ENCODE peak calls at places on chromosomes 16 and 17, in four cellular contexts. L is breast epithelium, Q is cardiac muscle cell, J is cardiac fibroblast. U is an unnamed sample.

GRCh38 chr17:78376161-78376560 is 2.3 kb upstream of the PGS1 start:
- DNase-seq in L (no peak), Q (no peak), J (no peak), U (no peak)

GRCh38 chr17:2433696-2434095 is 32.8 kb upstream of the MNT start:
- DNase-seq in L (no peak), Q (no peak), J (no peak), U (no peak)

GRCh38 chr17:30570596-30571265 is 93.5 kb downstream of the GOSR1 start:
- DNase-seq in L (no peak), Q (no peak), J (no peak), U (no peak)

GRCh38 chr16:50394215-50394802 is 25.5 kb upstream of the BRD7 start:
- DNase-seq in L (no peak), Q (no peak), J (no peak), U (no peak)

GRCh38 chr16:89534147-89534788 is 26.1 kb downstream of the SPG7 start:
- DNase-seq in L (no peak), Q (peak), J (peak), U (no peak)

GRCh38 chr17:13395346-13395745 is 206.4 kb downstream of the HS3ST3A1 start:
- DNase-seq in L (no peak), Q (peak), J (no peak), U (no peak)

GRCh38 chr16:81918927-81919326 is 92.3 kb downstream of the SDR42E1 start:
- DNase-seq in L (no peak), Q (no peak), J (no peak), U (no peak)

GRCh38 chr17:78184868-78185267 is 2.0 kb downstream of the TK1 start:
- DNase-seq in L (no peak), Q (no peak), J (no peak), U (no peak)

GRCh38 chr16:30965436-30965835 is 7.9 kb downstream of the SETD1A start:
- DNase-seq in L (no peak), Q (no peak), J (no peak), U (no peak)

GRCh38 chr16:51701025-51701424 is 550.0 kb upstream of the SALL1 start:
- DNase-seq in L (no peak), Q (no peak), J (no peak), U (no peak)

GRCh38 chr17:61837175-61838051 is 25.9 kb downstream of the BRIP1 start:
- DNase-seq in L (no peak), Q (peak), J (peak), U (no peak)

GRCh38 chr17:35460354-35460851 is 11.8 kb upstream of the SLFN13 start:
- DNase-seq in L (peak), Q (no peak), J (no peak), U (no peak)

GRCh38 chr17:1438593-1439083 is 17.4 kb downstream of the CRK start:
- DNase-seq in L (no peak), Q (peak), J (peak), U (no peak)

GRCh38 chr17:9125722-9126121 is 104.4 kb downstream of the NTN1 start:
- DNase-seq in L (no peak), Q (no peak), J (no peak), U (no peak)

GRCh38 chr17:19294443-19294842 is 57.3 kb downstream of the EPN2 start:
- DNase-seq in L (no peak), Q (no peak), J (no peak), U (no peak)

GRCh38 chr16:67942200-67942509 is 1.8 kb downstream of the LCAT start:
- DNase-seq in L (no peak), Q (peak), J (peak), U (no peak)

GRCh38 chr17:45144199-45145034 is 3.9 kb upstream of the HEXIM1 start:
- DNase-seq in L (no peak), Q (peak), J (no peak), U (no peak)
- H3K4me3 ChIP-seq in L (peak), Q (no peak), J (peak), U (peak)

GRCh38 chr17:40017422-40018080 is 2.3 kb downstream of the CSF3 start:
- DNase-seq in L (no peak), Q (peak), J (no peak), U (no peak)

GRCh38 chr17:40020146-40020545 is 4.9 kb downstream of the CSF3 start:
- DNase-seq in L (no peak), Q (no peak), J (no peak), U (no peak)

GRCh38 chr17:40019140-40019991 is 4.1 kb downstream of the CSF3 start:
- DNase-seq in L (no peak), Q (peak), J (peak), U (no peak)

GRCh38 chr17:40016692-40017000 is 1.4 kb downstream of the CSF3 start:
- DNase-seq in L (no peak), Q (no peak), J (no peak), U (no peak)

DNA sequence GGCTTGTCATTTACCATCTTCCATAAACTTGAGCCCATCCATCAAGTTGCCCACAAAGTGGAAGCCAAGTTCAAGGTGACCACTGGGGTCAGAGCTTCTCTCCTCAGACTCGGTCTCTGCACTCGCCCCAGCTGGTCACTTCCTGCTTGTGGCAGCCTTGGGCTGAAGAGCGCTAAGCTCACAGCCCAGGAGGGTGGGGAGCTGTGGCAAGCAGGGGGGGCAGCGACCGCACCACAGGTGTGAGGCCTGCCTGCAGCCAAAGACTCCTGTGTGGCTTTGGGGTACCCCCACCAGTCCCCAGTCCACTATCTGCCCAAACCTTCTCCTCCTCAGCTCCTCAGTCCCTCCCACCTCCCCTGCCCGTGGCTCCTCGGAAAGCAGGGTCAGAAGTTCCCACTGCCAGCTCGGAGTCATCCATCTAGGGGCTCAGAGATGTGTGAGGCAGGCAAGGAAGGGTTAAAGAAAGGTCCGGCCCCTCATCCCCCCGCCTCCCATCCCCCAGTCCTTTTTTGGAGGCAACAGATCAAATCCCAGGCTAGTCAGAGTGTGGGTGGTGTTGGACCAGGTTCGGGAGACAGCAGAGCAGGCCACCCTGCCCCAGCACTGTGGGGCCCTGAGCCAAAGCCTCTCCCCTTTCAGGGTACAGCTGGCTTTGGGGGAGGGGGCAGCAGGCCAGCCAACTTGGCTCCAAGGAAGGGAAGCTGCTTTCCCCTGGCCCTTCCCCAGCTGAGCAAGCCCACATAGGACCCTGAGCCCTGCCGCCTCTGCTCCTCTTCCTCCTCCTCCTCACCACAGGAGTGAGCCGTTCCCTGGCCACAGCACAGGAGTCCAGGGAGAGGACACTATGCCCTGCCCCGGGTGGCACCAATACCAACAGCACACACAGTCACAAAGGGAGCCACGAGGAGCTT is 3.2 kb downstream of the CSF3 start:
- DNase-seq in L (no peak), Q (peak), J (peak), U (no peak)
- H3K4me3 ChIP-seq in L (peak), Q (no peak), J (no peak), U (no peak)

DNA sequence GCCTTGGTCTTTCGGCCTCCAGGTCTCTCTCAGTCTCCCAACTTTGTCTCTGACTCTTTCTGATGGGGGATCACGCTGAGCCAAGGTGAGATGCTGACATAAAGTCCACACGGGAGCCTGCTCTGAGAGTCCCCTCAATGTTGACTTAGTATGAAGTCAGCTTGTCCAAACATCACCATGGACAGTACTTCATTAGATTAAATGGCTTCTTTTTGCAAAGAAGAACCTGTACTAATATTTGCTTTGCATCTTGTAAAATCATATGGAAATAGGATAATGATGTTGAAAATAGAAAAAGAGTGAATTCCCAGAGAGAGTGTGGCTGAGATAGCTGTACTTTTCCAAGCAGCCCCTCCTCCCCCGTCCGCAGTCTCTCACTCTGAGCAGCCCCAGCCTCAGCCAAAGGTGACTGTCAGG is 56.7 kb upstream of the SIAH1 start:
- DNase-seq in L (no peak), Q (no peak), J (no peak), U (no peak)
- H3K4me3 ChIP-seq in L (no peak), Q (no peak), J (no peak), U (no peak)

GRCh38 chr17:76481091-76481655 is 13.8 kb downstream of the AANAT start:
- DNase-seq in L (no peak), Q (no peak), J (no peak), U (no peak)

GRCh38 chr17:76478097-76478496 is 10.7 kb downstream of the AANAT start:
- DNase-seq in L (no peak), Q (no peak), J (no peak), U (no peak)

GRCh38 chr17:76480676-76481075 is 13.3 kb downstream of the AANAT start:
- DNase-seq in L (no peak), Q (peak), J (no peak), U (no peak)

GRCh38 chr17:76478730-76479514 is 11.5 kb downstream of the AANAT start:
- DNase-seq in L (no peak), Q (no peak), J (no peak), U (no peak)

DNA sequence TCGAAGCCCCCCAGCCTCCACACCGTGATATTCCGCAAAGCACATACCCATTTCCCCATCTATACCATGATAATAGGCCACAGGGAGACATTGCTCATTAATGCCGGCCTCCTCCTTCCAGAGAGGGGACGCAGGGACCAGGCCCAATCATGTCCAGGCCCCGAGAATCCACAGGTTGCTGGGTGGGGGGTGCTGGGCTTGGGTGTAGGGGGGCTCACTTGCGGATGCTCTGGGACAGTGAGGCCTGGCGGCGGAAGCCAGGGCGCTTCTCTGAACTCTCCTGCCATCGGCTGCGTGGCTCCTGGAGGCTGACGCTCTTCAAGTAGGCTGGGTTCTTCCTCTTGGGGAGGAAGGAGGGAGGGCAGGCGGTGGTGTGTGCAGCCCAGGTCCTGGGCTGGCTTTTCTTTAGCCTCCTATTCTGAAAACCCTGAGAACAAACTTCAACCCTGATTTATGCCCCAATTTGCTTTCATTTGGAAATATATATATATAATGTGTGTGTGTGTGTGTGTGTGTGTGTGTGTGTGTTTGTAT is 12.2 kb downstream of the AANAT start:
- DNase-seq in L (no peak), Q (no peak), J (no peak), U (no peak)
- H3K4me3 ChIP-seq in L (no peak), Q (no peak), J (no peak), U (no peak)

GRCh38 chr16:11360581-11360980 is 15.3 kb downstream of the RMI2 start:
- DNase-seq in L (no peak), Q (no peak), J (no peak), U (no peak)
- H3K4me3 ChIP-seq in L (no peak), Q (no peak), J (no peak), U (no peak)

DNA sequence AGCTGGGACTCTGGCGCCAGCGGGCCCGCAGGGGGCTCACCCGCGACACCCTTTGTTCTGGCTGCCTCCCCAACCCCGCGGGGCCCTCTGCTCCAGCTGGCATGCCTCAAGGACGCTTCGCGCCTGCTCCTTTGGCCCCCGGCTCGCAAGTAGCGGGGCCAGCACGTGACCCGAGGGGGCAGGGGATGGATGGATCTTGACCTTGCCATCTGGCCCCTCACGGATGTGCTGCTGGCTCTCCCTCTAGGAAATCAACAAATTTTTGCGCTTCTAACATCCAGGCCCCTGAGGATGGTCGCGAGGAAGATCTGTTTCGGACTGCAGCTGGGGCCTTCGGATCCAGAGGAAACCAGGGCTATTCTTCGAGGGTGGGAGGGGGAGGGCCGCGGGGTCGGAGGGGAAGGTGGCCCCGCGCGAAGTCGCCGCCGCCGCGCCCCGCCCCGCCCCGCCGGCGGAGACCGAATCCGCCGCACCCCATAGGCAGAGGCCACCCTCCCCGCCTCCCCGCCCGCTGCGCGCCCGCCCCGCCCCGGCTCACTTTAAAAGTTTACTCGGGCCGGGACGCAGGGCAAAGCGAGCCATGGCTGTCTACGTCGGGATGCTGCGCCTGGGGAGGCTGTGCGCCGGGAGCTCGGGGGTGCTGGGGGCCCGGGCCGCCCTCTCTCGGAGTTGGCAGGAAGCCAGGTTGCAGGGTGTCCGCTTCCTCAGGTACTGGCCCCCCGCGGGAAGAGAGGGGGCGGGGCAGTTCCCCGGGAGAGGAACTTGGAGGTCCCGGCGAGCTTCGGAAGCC is at the start of gene ACSF2:
- DNase-seq in L (peak), Q (peak), J (peak), U (no peak)
- H3K4me3 ChIP-seq in L (peak), Q (peak), J (peak), U (peak)

GRCh38 chr17:3960764-3961163 is 3.5 kb downstream of the ATP2A3 start:
- DNase-seq in L (peak), Q (peak), J (peak), U (no peak)

GRCh38 chr17:3964203-3965122 is at the start of gene ATP2A3:
- DNase-seq in L (no peak), Q (no peak), J (no peak), U (no peak)

GRCh38 chr17:3961564-3962047 is 2.6 kb downstream of the ATP2A3 start:
- DNase-seq in L (no peak), Q (no peak), J (no peak), U (no peak)

GRCh38 chr17:3963214-3964201 is 729 bp downstream of the ATP2A3 start:
- DNase-seq in L (no peak), Q (no peak), J (no peak), U (no peak)

DNA sequence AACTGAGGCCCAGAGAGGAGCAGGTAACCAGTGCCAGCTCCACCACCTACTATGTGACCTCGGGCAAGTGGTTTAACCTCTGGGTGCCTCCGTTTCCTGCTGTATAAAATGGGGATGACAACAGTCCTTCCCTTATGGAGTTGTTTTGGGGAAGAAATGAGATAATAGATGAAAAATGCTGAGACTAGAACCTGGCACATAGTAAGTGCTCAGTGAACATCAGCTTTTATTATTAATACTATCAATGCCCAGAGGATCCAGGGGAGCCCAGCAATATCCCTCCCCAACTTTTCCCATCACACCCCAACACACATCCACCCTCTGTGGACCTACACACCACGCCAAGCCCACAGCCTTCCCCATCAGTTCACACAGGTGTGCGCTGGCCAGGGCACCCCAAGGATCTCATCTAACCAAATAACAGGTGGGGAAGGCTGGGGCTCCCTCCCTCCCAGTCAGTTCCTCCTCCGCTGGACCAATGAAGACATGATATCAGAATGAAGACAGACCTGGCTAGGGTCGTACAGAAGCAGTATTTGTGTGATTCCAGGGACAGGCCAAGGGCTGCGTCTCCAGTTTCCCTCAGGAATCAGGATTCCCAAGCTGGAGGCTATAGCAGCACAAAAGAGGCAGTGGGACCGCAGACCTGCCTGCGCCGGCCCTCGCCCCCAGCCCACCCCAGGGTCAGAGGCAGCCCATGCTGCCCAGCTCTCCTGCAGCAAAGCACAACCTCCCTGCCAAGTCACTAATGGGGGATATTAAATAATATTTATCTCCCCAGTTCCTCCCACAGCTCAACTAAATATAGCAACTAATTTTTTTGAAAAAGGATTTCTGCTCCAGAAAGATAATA is 1.8 kb downstream of the ATP2A3 start:
- DNase-seq in L (no peak), Q (no peak), J (no peak), U (no peak)
- H3K4me3 ChIP-seq in L (no peak), Q (no peak), J (no peak), U (peak)

DNA sequence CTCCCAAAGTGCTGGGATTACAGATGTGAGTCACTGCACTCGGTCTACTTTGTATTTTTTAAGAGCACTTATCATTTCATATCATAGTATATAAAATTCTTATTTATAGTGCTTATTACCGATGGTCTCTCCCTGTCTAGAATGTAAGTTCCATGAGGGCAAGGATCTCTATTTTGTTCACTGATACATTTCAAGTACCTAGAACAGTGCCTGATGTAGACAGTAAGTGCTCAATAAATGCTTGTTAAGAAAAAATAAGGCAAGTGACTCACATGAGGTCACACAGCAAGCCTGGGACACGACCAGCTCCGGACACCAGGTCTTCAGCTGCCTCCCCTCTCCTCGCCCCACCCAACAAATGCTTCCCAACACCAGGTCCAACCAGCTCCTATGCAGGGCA is 23.9 kb downstream of the TRPV3 start:
- DNase-seq in L (no peak), Q (no peak), J (no peak), U (no peak)
- H3K4me3 ChIP-seq in L (no peak), Q (no peak), J (no peak), U (no peak)

GRCh38 chr17:82096709-82097186 is 1.3 kb downstream of the FASN start:
- DNase-seq in L (no peak), Q (no peak), J (no peak), U (no peak)
- H3K4me3 ChIP-seq in L (peak), Q (peak), J (peak), U (peak)